ENCODE peak calls at places on chromosomes 12 and 14, in ten cellular contexts. C is GM12878; W is PC-9; R is AG04450; N is CD8-positive, alpha-beta memory T cell; T is A549; E is fibroblast of lung; D is neural progenitor cell; F is stomach; P is CD4-positive, alpha-beta T cell. J is an unnamed sample. For H3K9me3, the result is how much of the 10 kb centered on the place peaks cover.

GRCh38 chr12:10243803-10244520 is 31.3 kb downstream of the GABARAPL1 start:
- DNase-seq in W (no peak), T (no peak), C (peak), E (no peak), R (no peak), D (no peak), F (no peak), N (no peak), P (no peak), J (no peak)

GRCh38 chr14:54564071-54564798 is 2.7 kb upstream of the SAMD4A start:
- DNase-seq in R (no peak), C (no peak), T (peak), F (no peak), E (peak), P (no peak), D (peak), W (no peak), N (peak), J (no peak)

GRCh38 chr12:2251485-2252179 is 198.8 kb downstream of the CACNA1C start:
- DNase-seq in F (no peak), P (no peak), N (no peak), E (no peak), D (no peak), T (no peak), W (no peak), R (no peak), C (no peak), J (no peak)

GRCh38 chr12:1297639-1298038 is 296.7 kb downstream of the FBXL14 start:
- DNase-seq in P (no peak), N (no peak), F (no peak), C (no peak), D (no peak), W (no peak), R (no peak), T (no peak), E (peak), J (no peak)

GRCh38 chr14:43621282-43621681 is 885.8 kb downstream of the FSCB start:
- DNase-seq in R (no peak), P (no peak), N (no peak), T (no peak), F (no peak), D (no peak), C (no peak), W (no peak), E (no peak), J (no peak)

GRCh38 chr12:120238224-120238616 is 27.3 kb downstream of the PXN start:
- DNase-seq in R (no peak), F (no peak), C (no peak), P (no peak), D (no peak), N (no peak), W (no peak), E (no peak), T (no peak), J (no peak)

GRCh38 chr12:132529899-132530298 is 39.9 kb downstream of the FBRSL1 start:
- DNase-seq in C (no peak), P (no peak), D (no peak), W (no peak), N (no peak), R (no peak), F (no peak), E (no peak), T (no peak), J (no peak)

GRCh38 chr12:42426733-42427132 is 100.8 kb downstream of the PPHLN1 start:
- DNase-seq in W (peak), P (no peak), R (no peak), F (no peak), N (no peak), D (peak), E (peak), C (no peak), T (peak), J (no peak)

GRCh38 chr14:32560213-32560857 is 231.2 kb downstream of the AKAP6 start:
- DNase-seq in R (peak), C (no peak), P (no peak), T (peak), F (peak), N (no peak), W (peak), E (peak), D (peak), J (peak)

GRCh38 chr14:91841065-91841464 is 26.3 kb downstream of the TC2N start:
- DNase-seq in P (no peak), W (no peak), R (no peak), N (no peak), D (no peak), E (no peak), F (no peak), T (no peak), C (no peak), J (no peak)

GRCh38 chr12:42326466-42327226 is 679 bp downstream of the PPHLN1 start:
- DNase-seq in P (no peak), N (peak), C (no peak), T (peak), R (no peak), W (peak), D (peak), F (no peak), E (peak), J (no peak)

GRCh38 chr12:92208613-92209121 is 63.0 kb upstream of the BTG1 start:
- DNase-seq in T (peak), F (no peak), D (peak), W (peak), P (no peak), E (peak), C (peak), R (no peak), N (peak), J (no peak)

GRCh38 chr14:92698393-92698792 is 50.0 kb downstream of the LGMN start:
- DNase-seq in T (no peak), C (no peak), W (no peak), E (no peak), R (no peak), D (no peak), F (no peak), N (no peak), P (no peak), J (no peak)

GRCh38 chr12:56220611-56221232 is 1.0 kb downstream of the RNF41 start:
- DNase-seq in R (no peak), E (peak), P (no peak), C (peak), N (peak), T (no peak), F (no peak), D (no peak), W (no peak), J (no peak)

GRCh38 chr12:52445876-52446275 is 6.1 kb downstream of the KRT6B start:
- DNase-seq in R (no peak), D (no peak), N (no peak), F (no peak), P (no peak), C (no peak), T (no peak), W (no peak), E (no peak), J (no peak)
- H3K9me3 ChIP-seq in R (under half), D (under half), N (under half), F (under half), P (under half), C (under half), T (under half), W (under half), E (under half), J (under half)

DNA sequence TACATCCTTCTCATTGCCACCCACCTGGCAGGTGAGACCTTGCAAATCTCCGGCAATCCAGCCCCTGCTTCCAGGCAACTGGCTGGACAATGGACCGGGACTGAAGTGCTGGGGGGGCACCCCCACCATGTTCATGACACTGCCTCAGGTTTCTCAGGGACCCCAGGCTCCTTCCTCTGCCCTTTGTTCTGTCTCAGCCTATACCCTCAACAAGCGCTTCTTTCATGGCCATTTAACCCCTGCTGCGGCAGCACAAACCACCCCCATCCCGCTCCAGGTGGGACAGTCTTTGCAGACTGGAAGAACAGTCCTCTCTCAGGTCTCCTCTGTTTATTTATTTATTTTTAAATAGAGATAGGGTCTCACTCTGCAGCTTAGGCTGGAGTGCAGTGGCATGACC is 7.6 kb downstream of the ISM2 start:
- DNase-seq in P (no peak), N (no peak), C (no peak), F (no peak), W (no peak), E (no peak), R (no peak), T (no peak), D (no peak), J (no peak)
- H3K9me3 ChIP-seq in P (under half), N (under half), C (under half), F (under half), W (under half), E (under half), R (under half), T (under half), D (under half), J (under half)

DNA sequence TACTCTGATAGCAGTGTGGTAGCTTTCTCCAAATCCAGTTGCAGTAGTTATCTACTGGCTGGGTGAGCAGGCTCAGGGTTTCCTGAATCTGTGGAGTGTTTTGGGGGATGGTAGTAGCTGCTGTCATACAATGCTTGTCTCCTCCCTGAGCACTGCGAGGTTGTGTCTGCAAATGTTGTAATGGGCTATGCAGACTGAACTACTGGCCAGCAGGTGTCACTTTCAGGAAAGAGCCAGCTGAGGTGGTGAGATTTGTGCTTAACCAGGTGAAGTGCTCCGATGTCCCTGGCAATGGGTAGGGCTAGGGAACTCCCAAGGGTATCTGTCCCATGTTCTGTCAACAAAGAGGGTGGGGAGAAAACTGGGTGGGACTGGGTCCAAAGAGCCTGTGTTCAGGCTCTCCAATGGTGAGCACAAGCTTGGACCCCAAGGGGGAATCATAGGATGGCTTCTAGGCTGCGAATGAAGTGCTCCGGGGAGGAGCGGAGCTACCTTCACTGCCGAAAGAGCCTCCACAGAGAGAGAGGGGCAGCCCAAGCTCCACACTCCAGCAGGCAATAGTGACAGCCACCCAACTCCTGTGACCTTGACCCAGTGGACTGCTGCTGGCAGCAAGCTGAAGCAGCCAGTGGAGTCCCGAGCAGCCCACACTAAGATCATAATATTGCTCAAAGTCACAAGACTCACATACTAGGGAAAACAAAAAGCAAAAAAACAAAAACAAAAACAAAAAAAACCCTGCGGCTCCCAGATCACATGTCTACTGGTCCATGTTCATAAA is 1324.0 kb upstream of the USP15 start:
- DNase-seq in N (no peak), D (peak), F (no peak), T (peak), C (no peak), R (no peak), E (no peak), W (no peak), P (no peak), J (no peak)
- H3K9me3 ChIP-seq in N (under half), D (under half), F (under half), T (under half), C (under half), R (under half), E (under half), W (under half), P (under half), J (under half)

GRCh38 chr14:106055257-106055656 is 528.9 kb downstream of the TMEM121 start:
- DNase-seq in D (no peak), F (no peak), C (no peak), W (no peak), N (no peak), R (no peak), E (no peak), T (no peak), P (no peak), J (no peak)

DNA sequence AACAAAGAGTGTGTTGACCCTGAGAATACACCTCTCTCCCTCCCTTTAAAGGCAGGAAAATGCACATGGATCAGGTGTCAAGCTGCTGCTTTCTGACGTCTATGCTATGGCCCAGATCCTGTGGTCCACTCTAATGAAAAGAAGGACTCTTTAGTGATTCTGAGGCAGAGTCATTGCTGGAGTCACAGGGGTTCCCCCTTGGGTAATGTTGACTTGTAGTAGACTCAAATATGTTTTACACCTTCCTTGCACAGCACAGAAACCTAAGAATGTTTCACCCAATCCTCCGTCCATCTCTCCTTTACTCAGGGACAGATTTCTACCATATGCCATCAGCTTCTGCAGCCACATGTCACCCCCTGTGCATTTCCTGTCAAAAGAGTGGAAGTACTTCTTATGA is 525.4 kb downstream of the TMEM121 start:
- DNase-seq in F (no peak), P (no peak), D (no peak), N (no peak), W (no peak), C (no peak), T (no peak), R (no peak), E (no peak), J (no peak)
- H3K9me3 ChIP-seq in F (under half), P (under half), D (under half), N (under half), W (under half), C (under half), T (under half), R (under half), E (under half), J (under half)